ENCODE peak calls at places on chromosomes 1 and 21, in six cellular contexts. K is HepG2, X is body of pancreas, M is heart left ventricle, S is HFF-Myc, Z is fibroblast of pulmonary artery. T is an unnamed sample.

GRCh38 chr1:36034692-36035091 is 49.2 kb upstream of the TEKT2 start:
- DNase-seq in M (no peak), S (peak), X (no peak), Z (peak), K (no peak), T (peak)

GRCh38 chr1:162035241-162035640 is 11.6 kb upstream of the OLFML2B start:
- DNase-seq in S (no peak), M (no peak), X (no peak), Z (peak), K (peak), T (peak)

GRCh38 chr21:35423694-35424093 is 374.6 kb upstream of the RUNX1 start:
- DNase-seq in Z (peak), S (no peak), X (no peak), K (no peak), M (no peak), T (peak)

GRCh38 chr1:236888126-236888525 is 93.0 kb downstream of the MTR start:
- DNase-seq in S (no peak), K (no peak), M (no peak), Z (no peak), X (no peak), T (no peak)

GRCh38 chr1:40770296-40771070 is 13.1 kb upstream of the KCNQ4 start:
- DNase-seq in M (no peak), X (no peak), Z (no peak), S (no peak), K (no peak), T (no peak)

GRCh38 chr1:197924516-197925123 is 7.4 kb downstream of the LHX9 start:
- DNase-seq in X (peak), K (peak), M (no peak), S (peak), Z (peak), T (peak)

GRCh38 chr1:19582318-19582717 is 61.8 kb upstream of the NBL1 start:
- DNase-seq in K (no peak), M (peak), X (peak), Z (peak), S (no peak), T (peak)

GRCh38 chr1:36864182-36865079 is 169.9 kb downstream of the GRIK3 start:
- DNase-seq in K (no peak), S (no peak), M (no peak), X (no peak), Z (no peak), T (no peak)

GRCh38 chr1:24003331-24003972 is 23.3 kb upstream of the SRSF10 start:
- DNase-seq in Z (peak), S (no peak), M (no peak), K (peak), X (peak), T (peak)

GRCh38 chr21:29624776-29625175 is 315.0 kb downstream of the GRIK1 start:
- DNase-seq in M (no peak), Z (no peak), X (no peak), K (no peak), S (no peak), T (no peak)

GRCh38 chr1:2446861-2447260 is 29.2 kb upstream of the PLCH2 start:
- DNase-seq in M (no peak), S (no peak), X (no peak), K (no peak), Z (no peak), T (no peak)

GRCh38 chr1:16348414-16349182 is 3.7 kb downstream of the FBXO42 start:
- DNase-seq in S (no peak), Z (peak), K (peak), X (no peak), M (no peak), T (peak)

DNA sequence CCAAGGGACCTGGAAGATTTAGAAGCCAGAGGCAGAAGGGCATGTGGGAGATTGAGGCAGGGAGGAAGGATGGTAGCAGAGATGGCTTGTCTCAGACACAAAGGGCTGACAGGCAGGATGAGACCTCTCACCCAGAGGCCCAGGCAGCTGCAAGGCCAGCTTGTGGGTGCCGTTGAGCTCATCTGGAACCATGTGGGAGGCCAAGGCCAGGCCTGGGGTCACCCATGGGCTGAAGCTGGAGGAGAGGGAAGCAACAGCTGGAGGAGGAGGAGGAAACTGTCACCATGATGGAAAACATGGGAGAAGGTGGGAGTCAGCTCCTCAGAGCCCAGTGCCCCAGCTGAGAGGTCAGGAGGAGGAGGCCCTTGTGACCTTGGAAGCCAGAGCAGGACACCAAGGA is 6.4 kb downstream of the CRABP2 start:
- DNase-seq in S (no peak), X (no peak), Z (no peak), K (no peak), M (no peak), T (no peak)
- H3K4me3 ChIP-seq in S (no peak), X (no peak), Z (no peak), K (no peak), M (no peak), T (no peak)

GRCh38 chr1:221972262-221973235 is 230.7 kb upstream of the DUSP10 start:
- DNase-seq in M (no peak), X (no peak), K (no peak), Z (no peak), S (no peak), T (no peak)
- H3K4me3 ChIP-seq in M (no peak), X (no peak), K (no peak), Z (no peak), S (no peak), T (no peak)

DNA sequence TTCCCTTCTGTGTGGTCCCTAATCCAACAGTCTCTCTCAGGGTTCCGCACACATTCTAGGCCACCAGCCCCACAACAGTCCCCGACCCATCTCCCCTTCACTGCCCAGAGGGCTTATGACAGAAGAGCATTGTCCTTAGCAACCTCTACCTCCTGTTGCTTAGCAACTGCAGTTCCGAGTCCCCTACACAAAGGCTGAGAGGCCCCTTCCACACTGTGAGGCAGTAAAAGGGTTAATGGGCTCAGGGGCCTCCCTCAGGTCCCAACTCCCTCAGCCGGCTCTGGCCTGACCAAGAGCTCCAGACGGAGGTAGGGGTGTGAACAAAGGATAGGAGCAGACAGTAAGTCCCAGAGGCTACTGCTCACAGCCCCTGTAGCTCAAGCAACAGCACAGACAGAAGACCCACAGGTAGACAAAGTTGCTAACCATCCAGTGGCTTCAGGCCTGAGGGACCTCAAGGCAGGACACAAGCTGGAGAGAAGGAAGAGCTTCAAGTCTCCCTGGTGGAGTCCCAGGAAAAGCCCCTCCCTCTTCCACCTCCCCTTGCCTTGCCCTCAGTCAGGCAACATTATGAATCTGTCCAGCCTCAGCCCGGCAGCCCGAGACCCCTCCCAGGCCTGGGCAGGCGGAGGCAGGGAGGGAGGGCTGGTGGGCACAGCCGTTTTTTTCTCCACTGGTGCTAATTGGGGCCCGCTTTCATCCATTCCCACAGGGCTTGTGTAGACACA is 4.1 kb downstream of the IGSF9 start:
- DNase-seq in Z (no peak), X (no peak), S (no peak), M (no peak), K (no peak), T (no peak)
- H3K4me3 ChIP-seq in Z (no peak), X (no peak), S (no peak), M (no peak), K (no peak), T (no peak)

DNA sequence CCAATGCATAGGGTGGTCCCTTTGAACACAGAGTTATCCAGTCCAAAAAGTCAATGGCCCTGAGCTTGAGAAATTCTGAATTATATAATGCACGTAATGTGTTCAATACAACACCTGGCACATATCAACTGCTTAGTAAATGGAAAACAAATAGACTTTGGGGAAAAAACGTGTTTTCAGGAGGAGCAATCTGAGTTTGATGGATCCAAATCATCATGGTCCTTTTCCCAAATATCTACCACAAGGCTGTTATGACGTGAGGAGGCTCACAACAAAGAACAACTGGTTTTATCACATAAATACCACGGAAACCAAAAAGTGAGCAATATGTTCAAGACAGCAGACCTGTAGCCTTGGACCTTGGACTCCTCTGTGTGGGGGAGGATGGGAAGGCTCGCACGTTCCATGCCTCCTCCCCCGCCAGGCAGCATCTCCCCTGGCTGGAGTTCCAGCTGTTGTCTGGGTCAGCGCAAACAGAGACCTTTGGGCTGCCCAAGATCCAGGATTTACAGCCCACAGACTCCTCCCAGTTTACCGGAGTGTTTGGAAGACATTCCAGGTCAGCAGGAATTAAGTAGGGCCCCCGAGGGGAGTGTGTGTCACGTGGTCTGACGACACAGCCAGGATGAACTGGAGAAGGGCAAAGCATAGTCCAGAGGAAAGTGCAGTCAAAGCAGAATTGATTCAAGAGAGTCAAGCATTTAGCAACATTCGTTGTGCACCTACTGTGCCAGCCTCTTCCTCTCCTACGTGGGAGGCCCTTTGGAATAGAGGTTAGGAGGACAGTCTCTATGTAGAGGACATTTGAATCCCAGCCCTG is 32.2 kb upstream of the MED18 start:
- DNase-seq in K (peak), Z (peak), S (peak), M (no peak), X (peak), T (peak)
- H3K4me3 ChIP-seq in K (peak), Z (peak), S (no peak), M (no peak), X (no peak), T (no peak)

GRCh38 chr1:112882271-112882744 is 73.7 kb downstream of the SLC16A1 start:
- DNase-seq in M (no peak), Z (no peak), K (no peak), S (no peak), X (no peak), T (no peak)
- H3K4me3 ChIP-seq in M (no peak), Z (no peak), K (peak), S (no peak), X (no peak), T (no peak)

GRCh38 chr1:88463401-88463800 is 220.7 kb upstream of the PKN2 start:
- DNase-seq in S (no peak), Z (no peak), K (no peak), X (no peak), M (no peak), T (no peak)
- H3K4me3 ChIP-seq in S (no peak), Z (no peak), K (no peak), X (no peak), M (peak), T (no peak)

GRCh38 chr1:186682721-186683120 is 2.5 kb upstream of the PTGS2 start:
- DNase-seq in S (no peak), K (no peak), X (no peak), Z (peak), M (no peak), T (peak)
- H3K4me3 ChIP-seq in S (peak), K (no peak), X (no peak), Z (peak), M (no peak), T (no peak)

DNA sequence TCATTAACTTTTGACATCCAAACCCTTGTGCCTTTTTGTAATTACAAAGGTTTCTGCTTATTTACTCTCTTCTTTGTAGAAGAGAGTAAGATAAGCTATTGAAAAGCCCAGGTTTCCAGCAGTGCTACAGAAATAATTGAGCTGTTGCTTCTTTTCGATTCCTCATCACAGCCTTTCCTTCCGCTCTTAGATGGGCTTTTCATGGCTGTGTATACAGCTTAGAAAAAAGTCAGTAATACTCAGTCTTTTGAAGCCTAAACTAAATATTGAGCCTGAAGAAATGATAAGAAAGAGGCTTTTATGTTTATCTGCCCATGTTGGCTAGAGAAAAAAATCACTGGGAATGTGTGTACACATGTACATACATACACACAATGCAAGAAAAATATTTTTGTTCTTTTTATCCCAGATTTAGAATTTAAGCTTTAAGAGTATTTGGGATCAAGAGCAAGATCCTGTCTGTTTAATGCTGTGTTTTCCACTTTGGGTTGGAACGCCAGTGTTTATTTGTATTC is 172.4 kb downstream of the VPS13D start:
- DNase-seq in M (no peak), K (peak), X (no peak), Z (no peak), S (no peak), T (no peak)
- H3K4me3 ChIP-seq in M (no peak), K (no peak), X (no peak), Z (no peak), S (no peak), T (no peak)